ENCODE peak calls at places on chromosomes 16 and 17, in seven cellular contexts. F is anterior cingulate cortex; U is mesothelial cell of epicardium; E is AG09319; I is CD4-positive, alpha-beta T cell; P is lower leg skin; Y is neural progenitor cell. D is an unnamed sample.

GRCh38 chr17:77371117-77371887 is 230.5 kb downstream of the SEC14L1 start:
- DNase-seq in I (no peak), F (no peak), P (no peak), E (no peak), U (no peak), Y (no peak), D (peak; percentile 3)

GRCh38 chr17:60165976-60166375 is 16.2 kb downstream of the CA4 start:
- DNase-seq in P (no peak), F (no peak), Y (no peak), U (no peak), E (no peak), I (no peak), D (no peak)

GRCh38 chr16:56119138-56119537 is 72.2 kb upstream of the GNAO1 start:
- DNase-seq in I (no peak), E (no peak), U (no peak), F (no peak), Y (no peak), P (no peak), D (no peak)

GRCh38 chr17:50681260-50682200 is 26.2 kb downstream of the ANKRD40 start:
- DNase-seq in P (no peak), E (peak; percentile 57), U (no peak), I (no peak), Y (peak; percentile 62), F (no peak), D (no peak)

GRCh38 chr17:28484296-28484695 is 10.9 kb downstream of the SLC13A2 start:
- DNase-seq in E (no peak), Y (no peak), I (no peak), P (no peak), F (no peak), U (no peak), D (no peak)

GRCh38 chr16:15741207-15741871 is 91.3 kb downstream of the NDE1 start:
- DNase-seq in F (no peak), Y (no peak), U (no peak), P (no peak), I (no peak), E (no peak), D (no peak)

GRCh38 chr17:44191941-44192496 is 5.2 kb downstream of the TMUB2 start:
- DNase-seq in E (no peak), Y (no peak), P (no peak), I (no peak), F (no peak), U (no peak), D (no peak)

GRCh38 chr17:64099543-64099942 is 30.4 kb downstream of the ERN1 start:
- DNase-seq in E (no peak), U (no peak), Y (peak; percentile 46), F (no peak), I (no peak), P (no peak), D (no peak)

GRCh38 chr16:50677351-50677750 is 3.8 kb downstream of the SNX20 start:
- DNase-seq in P (no peak), U (no peak), E (no peak), Y (no peak), I (no peak), F (no peak), D (no peak)

D was measured in T-helper 17 cell.